ENCODE peak calls at places on chromosomes 1 and 21, in five cellular contexts. Z is anterior cingulate cortex, Y is left colon, X is posterior vena cava, K is AG04450. S is an unnamed sample.

GRCh38 chr1:171142081-171142450 is 43.0 kb upstream of the FMO2 start:
- DNase-seq in Z (no peak), Y (peak; percentile 38), X (peak; percentile 67), K (peak; percentile 36), S (no peak)

GRCh38 chr1:222455188-222455879 is 92.6 kb downstream of the HHIPL2 start:
- DNase-seq in Z (peak; percentile 79), Y (peak; percentile 70), X (peak; percentile 96), K (peak; percentile 87), S (no peak)

GRCh38 chr1:149849246-149849946 is 50.0 kb upstream of the BOLA1 start:
- DNase-seq in Z (no peak), Y (no peak), X (no peak), K (no peak), S (no peak)

GRCh38 chr1:91889717-91890459 is 3.9 kb upstream of the TGFBR3 start:
- DNase-seq in Z (no peak), Y (no peak), X (no peak), K (no peak), S (no peak)

GRCh38 chr1:234504969-234505773 is 26.2 kb upstream of the TARBP1 start:
- DNase-seq in Z (no peak), Y (no peak), X (no peak), K (no peak), S (no peak)

GRCh38 chr1:109875874-109876273 is 34.8 kb upstream of the CSF1 start:
- DNase-seq in Z (no peak), Y (no peak), X (no peak), K (no peak), S (no peak)

GRCh38 chr1:154403983-154404382 is 1.2 kb upstream of the IL6R start:
- DNase-seq in Z (no peak), Y (no peak), X (no peak), K (no peak), S (no peak)

GRCh38 chr1:58443986-58444603 is 102.4 kb downstream of the OMA1 start:
- DNase-seq in Z (no peak), Y (no peak), X (no peak), K (no peak), S (no peak)

GRCh38 chr21:41045534-41046268 is 122.3 kb upstream of the BACE2 start:
- DNase-seq in Z (no peak), Y (no peak), X (no peak), K (no peak), S (no peak)

GRCh38 chr1:212699839-212700596 is at the start of gene BATF3:
- DNase-seq in Z (no peak), Y (peak; percentile 39), X (peak; percentile 92), K (no peak), S (no peak)

GRCh38 chr1:226677121-226678020 is 61.7 kb downstream of the ITPKB start:
- DNase-seq in Z (peak; percentile 65), Y (peak; percentile 83), X (peak; percentile 93), K (no peak), S (no peak)

GRCh38 chr1:27368872-27369703 is 2.3 kb upstream of the MAP3K6 start:
- DNase-seq in Z (no peak), Y (no peak), X (no peak), K (no peak), S (no peak)

GRCh38 chr1:18878538-18879220 is 19.2 kb upstream of the TAS1R2 start:
- DNase-seq in Z (no peak), Y (no peak), X (no peak), K (no peak), S (no peak)

GRCh38 chr1:143698016-143698415 is 273.8 kb downstream of the FAM72C start:
- DNase-seq in Z (no peak), Y (peak; percentile 55), X (no peak), K (no peak), S (no peak)

GRCh38 chr1:46394108-46394871 is at the start of gene FAAH:
- DNase-seq in Z (peak; percentile 78), Y (peak; percentile 69), X (peak; percentile 85), K (no peak), S (no peak)

GRCh38 chr1:235495030-235495429 is 9.2 kb downstream of the B3GALNT2 start:
- DNase-seq in Z (no peak), Y (no peak), X (no peak), K (no peak), S (no peak)

GRCh38 chr1:167496962-167497619 is 21.2 kb downstream of the CD247 start:
- DNase-seq in Z (no peak), Y (no peak), X (no peak), K (no peak), S (no peak)

GRCh38 chr1:28449904-28450303 is 55.9 kb upstream of the RCC1 start:
- DNase-seq in Z (no peak), Y (no peak), X (no peak), K (no peak), S (no peak)

GRCh38 chr1:1171551-1172340 is 1.9 kb upstream of the TTLL10 start:
- DNase-seq in Z (no peak), Y (no peak), X (no peak), K (no peak), S (no peak)